ENCODE peak calls at places on chromosomes 5 and 9, in nine cellular contexts. One of them, this sample, is unnamed.
A peak's percentile ranks its signal among the peaks of the same experiment; 100 is the strongest.

GRCh38 chr5:19175776-19176570 is 812.0 kb downstream of the CDH18 start:
- DNase-seq in GM23248: no peak
- DNase-seq in neural progenitor cell: no peak
- DNase-seq in SK-N-SH: no peak
- DNase-seq in HCT116: no peak
- DNase-seq in hepatocyte: no peak
- DNase-seq in PC-3: no peak
- DNase-seq in GM23338: no peak
- DNase-seq in MM.1S: no peak
- DNase-seq in this sample: no peak

GRCh38 chr5:672329-673139 is 20.6 kb downstream of the TPPP start:
- DNase-seq in GM23248: peak; percentile 81
- DNase-seq in neural progenitor cell: peak; percentile 89
- DNase-seq in SK-N-SH: peak; percentile 84
- DNase-seq in HCT116: no peak
- DNase-seq in hepatocyte: peak; percentile 93
- DNase-seq in PC-3: peak; percentile 90
- DNase-seq in GM23338: peak; percentile 93
- DNase-seq in MM.1S: peak; percentile 33
- DNase-seq in this sample: peak; percentile 27

GRCh38 chr5:54793612-54794436 is 191.6 kb downstream of the ESM1 start:
- DNase-seq in GM23248: peak; percentile 40
- DNase-seq in neural progenitor cell: no peak
- DNase-seq in SK-N-SH: no peak
- DNase-seq in HCT116: no peak
- DNase-seq in hepatocyte: no peak
- DNase-seq in PC-3: no peak
- DNase-seq in GM23338: no peak
- DNase-seq in MM.1S: no peak
- DNase-seq in this sample: no peak

GRCh38 chr5:59709346-59709821 is 184.1 kb downstream of the PDE4D start:
- DNase-seq in GM23248: no peak
- DNase-seq in neural progenitor cell: peak; percentile 25
- DNase-seq in SK-N-SH: no peak
- DNase-seq in HCT116: no peak
- DNase-seq in hepatocyte: no peak
- DNase-seq in PC-3: no peak
- DNase-seq in GM23338: peak; percentile 71
- DNase-seq in MM.1S: no peak
- DNase-seq in this sample: no peak

GRCh38 chr9:92964981-92965758 is 17.8 kb downstream of the FGD3 start:
- DNase-seq in GM23248: no peak
- DNase-seq in neural progenitor cell: no peak
- DNase-seq in SK-N-SH: no peak
- DNase-seq in HCT116: no peak
- DNase-seq in hepatocyte: no peak
- DNase-seq in PC-3: no peak
- DNase-seq in GM23338: no peak
- DNase-seq in MM.1S: no peak
- DNase-seq in this sample: peak; percentile 54

GRCh38 chr9:1759901-1760300 is 255.2 kb upstream of the SMARCA2 start:
- DNase-seq in GM23248: no peak
- DNase-seq in neural progenitor cell: no peak
- DNase-seq in SK-N-SH: no peak
- DNase-seq in HCT116: no peak
- DNase-seq in hepatocyte: no peak
- DNase-seq in PC-3: peak; percentile 16
- DNase-seq in GM23338: no peak
- DNase-seq in MM.1S: peak; percentile 27
- DNase-seq in this sample: no peak

GRCh38 chr5:92070786-92071185 is 687.7 kb upstream of the ARRDC3 start:
- DNase-seq in GM23248: no peak
- DNase-seq in neural progenitor cell: no peak
- DNase-seq in SK-N-SH: no peak
- DNase-seq in HCT116: no peak
- DNase-seq in hepatocyte: no peak
- DNase-seq in PC-3: no peak
- DNase-seq in GM23338: no peak
- DNase-seq in MM.1S: no peak
- DNase-seq in this sample: no peak

GRCh38 chr9:94819161-94819677 is 92.7 kb downstream of the AOPEP start:
- DNase-seq in GM23248: no peak
- DNase-seq in neural progenitor cell: no peak
- DNase-seq in SK-N-SH: peak; percentile 14
- DNase-seq in HCT116: no peak
- DNase-seq in hepatocyte: peak; percentile 44
- DNase-seq in PC-3: peak; percentile 51
- DNase-seq in GM23338: no peak
- DNase-seq in MM.1S: no peak
- DNase-seq in this sample: no peak

GRCh38 chr9:138058181-138058580 is 180.6 kb downstream of the CACNA1B start:
- DNase-seq in GM23248: no peak
- DNase-seq in neural progenitor cell: no peak
- DNase-seq in SK-N-SH: no peak
- DNase-seq in HCT116: no peak
- DNase-seq in hepatocyte: no peak
- DNase-seq in PC-3: no peak
- DNase-seq in GM23338: no peak
- DNase-seq in MM.1S: no peak
- DNase-seq in this sample: no peak

GRCh38 chr5:103452666-103453065 is 109.9 kb downstream of the NUDT12 start:
- DNase-seq in GM23248: peak; percentile 77
- DNase-seq in neural progenitor cell: no peak
- DNase-seq in SK-N-SH: no peak
- DNase-seq in HCT116: no peak
- DNase-seq in hepatocyte: no peak
- DNase-seq in PC-3: peak; percentile 39
- DNase-seq in GM23338: no peak
- DNase-seq in MM.1S: no peak
- DNase-seq in this sample: no peak

GRCh38 chr5:140011297-140011802 is 31.7 kb downstream of the NRG2 start:
- DNase-seq in GM23248: peak; percentile 34
- DNase-seq in neural progenitor cell: no peak
- DNase-seq in SK-N-SH: no peak
- DNase-seq in HCT116: no peak
- DNase-seq in hepatocyte: peak; percentile 52
- DNase-seq in PC-3: peak; percentile 88
- DNase-seq in GM23338: no peak
- DNase-seq in MM.1S: peak; percentile 75
- DNase-seq in this sample: no peak

GRCh38 chr5:112122353-112122752 is 296.7 kb downstream of the EPB41L4A start:
- DNase-seq in GM23248: no peak
- DNase-seq in neural progenitor cell: no peak
- DNase-seq in SK-N-SH: no peak
- DNase-seq in HCT116: no peak
- DNase-seq in hepatocyte: no peak
- DNase-seq in PC-3: no peak
- DNase-seq in GM23338: no peak
- DNase-seq in MM.1S: no peak
- DNase-seq in this sample: no peak

GRCh38 chr5:142618125-142618524 is 67.8 kb downstream of the FGF1 start:
- DNase-seq in GM23248: peak; percentile 87
- DNase-seq in neural progenitor cell: no peak
- DNase-seq in SK-N-SH: no peak
- DNase-seq in HCT116: no peak
- DNase-seq in hepatocyte: no peak
- DNase-seq in PC-3: peak; percentile 67
- DNase-seq in GM23338: no peak
- DNase-seq in MM.1S: no peak
- DNase-seq in this sample: no peak

GRCh38 chr5:74017112-74017511 is 391.1 kb downstream of the ARHGEF28 start:
- DNase-seq in GM23248: peak; percentile 64
- DNase-seq in neural progenitor cell: no peak
- DNase-seq in SK-N-SH: no peak
- DNase-seq in HCT116: peak; percentile 61
- DNase-seq in hepatocyte: peak; percentile 32
- DNase-seq in PC-3: peak; percentile 82
- DNase-seq in GM23338: no peak
- DNase-seq in MM.1S: no peak
- DNase-seq in this sample: no peak

GRCh38 chr5:132559661-132560060 is 2.9 kb downstream of the RAD50 start:
- DNase-seq in GM23248: no peak
- DNase-seq in neural progenitor cell: no peak
- DNase-seq in SK-N-SH: no peak
- DNase-seq in HCT116: no peak
- DNase-seq in hepatocyte: no peak
- DNase-seq in PC-3: no peak
- DNase-seq in GM23338: no peak
- DNase-seq in MM.1S: no peak
- DNase-seq in this sample: no peak
- H3K79me2 ChIP-seq in GM23248: peaks cover 74% of the 10 kb centered on the region
- H3K79me2 ChIP-seq in neural progenitor cell: peaks cover 49% of the 10 kb centered on the region
- H3K79me2 ChIP-seq in SK-N-SH: peaks cover 69% of the 10 kb centered on the region
- H3K79me2 ChIP-seq in HCT116: peaks cover 78% of the 10 kb centered on the region
- H3K79me2 ChIP-seq in hepatocyte: peaks cover 67% of the 10 kb centered on the region
- H3K79me2 ChIP-seq in PC-3: no peaks in the 10 kb centered on the region
- H3K79me2 ChIP-seq in GM23338: peaks cover 35% of the 10 kb centered on the region
- H3K79me2 ChIP-seq in MM.1S: peaks cover 37% of the 10 kb centered on the region
- H3K79me2 ChIP-seq in this sample: peaks cover 37% of the 10 kb centered on the region

DNA sequence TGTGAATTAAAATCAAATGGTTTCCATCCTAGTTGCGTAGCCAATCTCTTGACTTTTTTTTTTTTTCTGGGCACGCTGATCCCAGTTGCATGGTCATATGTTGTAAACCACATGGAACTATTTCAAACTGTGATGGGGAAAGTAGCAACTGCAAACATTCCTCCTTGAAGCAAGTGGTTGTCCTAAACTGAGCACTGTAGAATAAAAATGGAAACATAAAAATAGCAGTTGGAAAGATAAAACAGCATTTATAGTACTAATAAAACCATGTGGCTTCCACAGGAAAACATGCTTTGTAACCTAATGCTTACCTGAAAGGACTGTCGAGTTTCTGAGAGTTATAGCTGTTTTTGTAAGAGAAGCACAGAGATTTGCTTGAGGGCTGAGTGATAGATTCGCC is 136.4 kb downstream of the PBX3 start:
- DNase-seq in GM23248: no peak
- DNase-seq in neural progenitor cell: no peak
- DNase-seq in SK-N-SH: no peak
- DNase-seq in HCT116: no peak
- DNase-seq in hepatocyte: no peak
- DNase-seq in PC-3: no peak
- DNase-seq in GM23338: no peak
- DNase-seq in MM.1S: peak; percentile 15
- DNase-seq in this sample: no peak
- H3K4me2 ChIP-seq in GM23248: no peak overlapping the region
- H3K4me2 ChIP-seq in neural progenitor cell: no peak overlapping the region
- H3K4me2 ChIP-seq in SK-N-SH: no peak overlapping the region
- H3K4me2 ChIP-seq in HCT116: no peak overlapping the region
- H3K4me2 ChIP-seq in hepatocyte: no peak overlapping the region
- H3K4me2 ChIP-seq in PC-3: no peak overlapping the region
- H3K4me2 ChIP-seq in GM23338: no peak overlapping the region
- H3K4me2 ChIP-seq in MM.1S: peak overlapping the region; percentile 7
- H3K4me2 ChIP-seq in this sample: no peak overlapping the region

GRCh38 chr5:160311491-160312138 is 749 bp downstream of the CCNJL start:
- DNase-seq in GM23248: no peak
- DNase-seq in neural progenitor cell: no peak
- DNase-seq in SK-N-SH: no peak
- DNase-seq in HCT116: no peak
- DNase-seq in hepatocyte: peak; percentile 38
- DNase-seq in PC-3: no peak
- DNase-seq in GM23338: peak; percentile 48
- DNase-seq in MM.1S: no peak
- DNase-seq in this sample: no peak

GRCh38 chr5:160312960-160313734 is 783 bp upstream of the CCNJL start:
- DNase-seq in GM23248: no peak
- DNase-seq in neural progenitor cell: peak; percentile 10
- DNase-seq in SK-N-SH: peak; percentile 48
- DNase-seq in HCT116: no peak
- DNase-seq in hepatocyte: no peak
- DNase-seq in PC-3: no peak
- DNase-seq in GM23338: no peak
- DNase-seq in MM.1S: no peak
- DNase-seq in this sample: no peak

GRCh38 chr5:160310140-160310909 is 2.0 kb downstream of the CCNJL start:
- DNase-seq in GM23248: no peak
- DNase-seq in neural progenitor cell: no peak
- DNase-seq in SK-N-SH: no peak
- DNase-seq in HCT116: no peak
- DNase-seq in hepatocyte: no peak
- DNase-seq in PC-3: no peak
- DNase-seq in GM23338: no peak
- DNase-seq in MM.1S: no peak
- DNase-seq in this sample: no peak

GRCh38 chr5:160310910-160311295 is 1.5 kb downstream of the CCNJL start:
- DNase-seq in GM23248: no peak
- DNase-seq in neural progenitor cell: peak; percentile 12
- DNase-seq in SK-N-SH: no peak
- DNase-seq in HCT116: no peak
- DNase-seq in hepatocyte: no peak
- DNase-seq in PC-3: no peak
- DNase-seq in GM23338: peak; percentile 51
- DNase-seq in MM.1S: no peak
- DNase-seq in this sample: no peak

GRCh38 chr5:160312139-160312959 is at the start of gene CCNJL:
- DNase-seq in GM23248: peak; percentile 30
- DNase-seq in neural progenitor cell: peak; percentile 94
- DNase-seq in SK-N-SH: peak; percentile 100
- DNase-seq in HCT116: no peak
- DNase-seq in hepatocyte: peak; percentile 85
- DNase-seq in PC-3: peak; percentile 74
- DNase-seq in GM23338: peak; percentile 90
- DNase-seq in MM.1S: peak; percentile 20
- DNase-seq in this sample: no peak
- TF ChIP-seq EZH2phosphoT487 in GM23248: no peak
- TF ChIP-seq EZH2phosphoT487 in neural progenitor cell: no peak
- TF ChIP-seq EZH2phosphoT487 in SK-N-SH: no peak
- TF ChIP-seq EZH2phosphoT487 in HCT116: no peak
- TF ChIP-seq EZH2phosphoT487 in hepatocyte: no peak
- TF ChIP-seq EZH2phosphoT487 in PC-3: no peak
- TF ChIP-seq EZH2phosphoT487 in GM23338: no peak
- TF ChIP-seq EZH2phosphoT487 in MM.1S: no peak
- TF ChIP-seq EZH2phosphoT487 in this sample: no peak

GRCh38 chr9:91894023-91894422 is 56.0 kb downstream of the ROR2 start:
- DNase-seq in GM23248: no peak
- DNase-seq in neural progenitor cell: no peak
- DNase-seq in SK-N-SH: no peak
- DNase-seq in HCT116: no peak
- DNase-seq in hepatocyte: no peak
- DNase-seq in PC-3: no peak
- DNase-seq in GM23338: no peak
- DNase-seq in MM.1S: no peak
- DNase-seq in this sample: no peak

GRCh38 chr9:91897201-91897600 is 52.8 kb downstream of the ROR2 start:
- DNase-seq in GM23248: peak; percentile 44
- DNase-seq in neural progenitor cell: no peak
- DNase-seq in SK-N-SH: no peak
- DNase-seq in HCT116: no peak
- DNase-seq in hepatocyte: no peak
- DNase-seq in PC-3: no peak
- DNase-seq in GM23338: no peak
- DNase-seq in MM.1S: no peak
- DNase-seq in this sample: no peak

GRCh38 chr9:91896513-91897121 is 53.4 kb downstream of the ROR2 start:
- DNase-seq in GM23248: peak; percentile 32
- DNase-seq in neural progenitor cell: peak; percentile 58
- DNase-seq in SK-N-SH: peak; percentile 84
- DNase-seq in HCT116: no peak
- DNase-seq in hepatocyte: peak; percentile 70
- DNase-seq in PC-3: no peak
- DNase-seq in GM23338: no peak
- DNase-seq in MM.1S: no peak
- DNase-seq in this sample: no peak

GRCh38 chr9:91898451-91899433 is 51.3 kb downstream of the ROR2 start:
- DNase-seq in GM23248: peak; percentile 47
- DNase-seq in neural progenitor cell: peak; percentile 38
- DNase-seq in SK-N-SH: peak; percentile 68
- DNase-seq in HCT116: no peak
- DNase-seq in hepatocyte: peak; percentile 58
- DNase-seq in PC-3: no peak
- DNase-seq in GM23338: peak; percentile 49
- DNase-seq in MM.1S: no peak
- DNase-seq in this sample: no peak

GRCh38 chr9:91896096-91896495 is 53.9 kb downstream of the ROR2 start:
- DNase-seq in GM23248: no peak
- DNase-seq in neural progenitor cell: no peak
- DNase-seq in SK-N-SH: peak; percentile 66
- DNase-seq in HCT116: no peak
- DNase-seq in hepatocyte: no peak
- DNase-seq in PC-3: no peak
- DNase-seq in GM23338: no peak
- DNase-seq in MM.1S: no peak
- DNase-seq in this sample: no peak
- H3K79me2 ChIP-seq in GM23248: peaks cover 26% of the 10 kb centered on the region
- H3K79me2 ChIP-seq in neural progenitor cell: peaks cover 85% of the 10 kb centered on the region
- H3K79me2 ChIP-seq in SK-N-SH: no peaks in the 10 kb centered on the region
- H3K79me2 ChIP-seq in HCT116: peaks cover 9% of the 10 kb centered on the region
- H3K79me2 ChIP-seq in hepatocyte: peaks cover 69% of the 10 kb centered on the region
- H3K79me2 ChIP-seq in PC-3: no peaks in the 10 kb centered on the region
- H3K79me2 ChIP-seq in GM23338: peaks cover 6% of the 10 kb centered on the region
- H3K79me2 ChIP-seq in MM.1S: peaks cover 60% of the 10 kb centered on the region
- H3K79me2 ChIP-seq in this sample: no peaks in the 10 kb centered on the region